ENCODE peak calls at places on chromosomes 3 and 15, in eight cellular contexts. One of them, this sample, is unnamed.

GRCh38 chr3:160225181-160226025 is at the start of gene C3orf80:
- DNase-seq in neuronal stem cell: peak
- DNase-seq in Kasumi-1: peak
- DNase-seq in spleen: peak
- DNase-seq in sciatic nerve: no peak
- DNase-seq in kidney epithelial cell: no peak
- DNase-seq in mesendoderm: peak
- DNase-seq in activated CD8-positive, alpha-beta T cell treated with anti-CD3 and anti-CD28 coated beads, Interleukin-2, amount 10 ng/mL, durations not matched to agents 7 days and 5 days: peak
- DNase-seq in this sample: no peak

GRCh38 chr3:57082481-57082880 is 22.0 kb downstream of the SPATA12 start:
- DNase-seq in activated CD8-positive, alpha-beta T cell treated with anti-CD3 and anti-CD28 coated beads, Interleukin-2, amount 10 ng/mL, durations not matched to agents 7 days and 5 days: no peak
- DNase-seq in kidney epithelial cell: no peak
- DNase-seq in mesendoderm: no peak
- DNase-seq in spleen: no peak
- DNase-seq in neuronal stem cell: no peak
- DNase-seq in sciatic nerve: no peak
- DNase-seq in Kasumi-1: no peak
- DNase-seq in this sample: no peak

GRCh38 chr3:114411811-114412803 is 118.3 kb downstream of the TIGIT start:
- DNase-seq in Kasumi-1: no peak
- DNase-seq in sciatic nerve: no peak
- DNase-seq in spleen: no peak
- DNase-seq in kidney epithelial cell: peak
- DNase-seq in activated CD8-positive, alpha-beta T cell treated with anti-CD3 and anti-CD28 coated beads, Interleukin-2, amount 10 ng/mL, durations not matched to agents 7 days and 5 days: no peak
- DNase-seq in neuronal stem cell: no peak
- DNase-seq in mesendoderm: no peak
- DNase-seq in this sample: peak

GRCh38 chr3:146421814-146422748 is 47.3 kb downstream of the PLSCR2 start:
- DNase-seq in sciatic nerve: no peak
- DNase-seq in mesendoderm: no peak
- DNase-seq in spleen: no peak
- DNase-seq in kidney epithelial cell: no peak
- DNase-seq in Kasumi-1: no peak
- DNase-seq in activated CD8-positive, alpha-beta T cell treated with anti-CD3 and anti-CD28 coated beads, Interleukin-2, amount 10 ng/mL, durations not matched to agents 7 days and 5 days: no peak
- DNase-seq in neuronal stem cell: no peak
- DNase-seq in this sample: peak

GRCh38 chr3:109356442-109357155 is 19.3 kb upstream of the DPPA4 start:
- DNase-seq in spleen: no peak
- DNase-seq in kidney epithelial cell: no peak
- DNase-seq in neuronal stem cell: no peak
- DNase-seq in Kasumi-1: no peak
- DNase-seq in activated CD8-positive, alpha-beta T cell treated with anti-CD3 and anti-CD28 coated beads, Interleukin-2, amount 10 ng/mL, durations not matched to agents 7 days and 5 days: no peak
- DNase-seq in sciatic nerve: no peak
- DNase-seq in mesendoderm: peak
- DNase-seq in this sample: no peak

GRCh38 chr3:180804871-180805430 is 107.5 kb upstream of the FXR1 start:
- DNase-seq in mesendoderm: peak
- DNase-seq in activated CD8-positive, alpha-beta T cell treated with anti-CD3 and anti-CD28 coated beads, Interleukin-2, amount 10 ng/mL, durations not matched to agents 7 days and 5 days: no peak
- DNase-seq in sciatic nerve: no peak
- DNase-seq in neuronal stem cell: peak
- DNase-seq in spleen: no peak
- DNase-seq in kidney epithelial cell: no peak
- DNase-seq in Kasumi-1: no peak
- DNase-seq in this sample: peak

GRCh38 chr15:54150255-54150654 is 172.0 kb downstream of the UNC13C start:
- DNase-seq in activated CD8-positive, alpha-beta T cell treated with anti-CD3 and anti-CD28 coated beads, Interleukin-2, amount 10 ng/mL, durations not matched to agents 7 days and 5 days: no peak
- DNase-seq in neuronal stem cell: no peak
- DNase-seq in mesendoderm: no peak
- DNase-seq in spleen: no peak
- DNase-seq in sciatic nerve: no peak
- DNase-seq in kidney epithelial cell: peak
- DNase-seq in Kasumi-1: peak
- DNase-seq in this sample: no peak

GRCh38 chr3:156218353-156218744 is 98.0 kb downstream of the KCNAB1 start:
- DNase-seq in mesendoderm: peak
- DNase-seq in activated CD8-positive, alpha-beta T cell treated with anti-CD3 and anti-CD28 coated beads, Interleukin-2, amount 10 ng/mL, durations not matched to agents 7 days and 5 days: no peak
- DNase-seq in Kasumi-1: no peak
- DNase-seq in sciatic nerve: no peak
- DNase-seq in neuronal stem cell: no peak
- DNase-seq in spleen: no peak
- DNase-seq in kidney epithelial cell: no peak
- DNase-seq in this sample: no peak

GRCh38 chr15:45634442-45635190 is at the start of gene SQOR:
- DNase-seq in kidney epithelial cell: no peak
- DNase-seq in spleen: peak
- DNase-seq in neuronal stem cell: peak
- DNase-seq in mesendoderm: peak
- DNase-seq in Kasumi-1: peak
- DNase-seq in activated CD8-positive, alpha-beta T cell treated with anti-CD3 and anti-CD28 coated beads, Interleukin-2, amount 10 ng/mL, durations not matched to agents 7 days and 5 days: peak
- DNase-seq in sciatic nerve: peak
- DNase-seq in this sample: peak

GRCh38 chr15:77528290-77528967 is 104.3 kb downstream of the LINGO1 start:
- DNase-seq in kidney epithelial cell: no peak
- DNase-seq in sciatic nerve: peak
- DNase-seq in mesendoderm: peak
- DNase-seq in activated CD8-positive, alpha-beta T cell treated with anti-CD3 and anti-CD28 coated beads, Interleukin-2, amount 10 ng/mL, durations not matched to agents 7 days and 5 days: no peak
- DNase-seq in spleen: peak
- DNase-seq in neuronal stem cell: no peak
- DNase-seq in Kasumi-1: no peak
- DNase-seq in this sample: no peak

GRCh38 chr3:157082305-157082981 is 77.5 kb downstream of the CCNL1 start:
- DNase-seq in kidney epithelial cell: peak
- DNase-seq in sciatic nerve: no peak
- DNase-seq in neuronal stem cell: no peak
- DNase-seq in activated CD8-positive, alpha-beta T cell treated with anti-CD3 and anti-CD28 coated beads, Interleukin-2, amount 10 ng/mL, durations not matched to agents 7 days and 5 days: no peak
- DNase-seq in mesendoderm: no peak
- DNase-seq in spleen: no peak
- DNase-seq in Kasumi-1: no peak
- DNase-seq in this sample: peak

GRCh38 chr15:48250640-48251076 is 44.6 kb downstream of the SLC12A1 start:
- DNase-seq in neuronal stem cell: peak
- DNase-seq in kidney epithelial cell: peak
- DNase-seq in activated CD8-positive, alpha-beta T cell treated with anti-CD3 and anti-CD28 coated beads, Interleukin-2, amount 10 ng/mL, durations not matched to agents 7 days and 5 days: peak
- DNase-seq in sciatic nerve: peak
- DNase-seq in Kasumi-1: peak
- DNase-seq in spleen: no peak
- DNase-seq in mesendoderm: peak
- DNase-seq in this sample: peak

GRCh38 chr3:8757551-8758518 is 11.6 kb downstream of the OXTR start:
- DNase-seq in kidney epithelial cell: no peak
- DNase-seq in Kasumi-1: no peak
- DNase-seq in mesendoderm: no peak
- DNase-seq in spleen: no peak
- DNase-seq in neuronal stem cell: no peak
- DNase-seq in sciatic nerve: no peak
- DNase-seq in activated CD8-positive, alpha-beta T cell treated with anti-CD3 and anti-CD28 coated beads, Interleukin-2, amount 10 ng/mL, durations not matched to agents 7 days and 5 days: no peak
- DNase-seq in this sample: peak

GRCh38 chr3:141308588-141309218 is 59.6 kb upstream of the ZBTB38 start:
- DNase-seq in neuronal stem cell: peak
- DNase-seq in activated CD8-positive, alpha-beta T cell treated with anti-CD3 and anti-CD28 coated beads, Interleukin-2, amount 10 ng/mL, durations not matched to agents 7 days and 5 days: no peak
- DNase-seq in spleen: no peak
- DNase-seq in sciatic nerve: no peak
- DNase-seq in mesendoderm: peak
- DNase-seq in kidney epithelial cell: no peak
- DNase-seq in Kasumi-1: no peak
- DNase-seq in this sample: no peak

GRCh38 chr3:177928156-177928555 is 608.1 kb upstream of the KCNMB2 start:
- DNase-seq in mesendoderm: no peak
- DNase-seq in kidney epithelial cell: no peak
- DNase-seq in activated CD8-positive, alpha-beta T cell treated with anti-CD3 and anti-CD28 coated beads, Interleukin-2, amount 10 ng/mL, durations not matched to agents 7 days and 5 days: no peak
- DNase-seq in spleen: no peak
- DNase-seq in sciatic nerve: no peak
- DNase-seq in Kasumi-1: no peak
- DNase-seq in neuronal stem cell: no peak
- DNase-seq in this sample: no peak

GRCh38 chr15:56667517-56667916 is 65.8 kb downstream of the ZNF280D start:
- DNase-seq in mesendoderm: no peak
- DNase-seq in spleen: no peak
- DNase-seq in kidney epithelial cell: no peak
- DNase-seq in sciatic nerve: no peak
- DNase-seq in activated CD8-positive, alpha-beta T cell treated with anti-CD3 and anti-CD28 coated beads, Interleukin-2, amount 10 ng/mL, durations not matched to agents 7 days and 5 days: no peak
- DNase-seq in neuronal stem cell: no peak
- DNase-seq in Kasumi-1: peak
- DNase-seq in this sample: no peak

GRCh38 chr15:74011610-74012009 is 17.1 kb downstream of the PML start:
- DNase-seq in activated CD8-positive, alpha-beta T cell treated with anti-CD3 and anti-CD28 coated beads, Interleukin-2, amount 10 ng/mL, durations not matched to agents 7 days and 5 days: no peak
- DNase-seq in Kasumi-1: peak
- DNase-seq in kidney epithelial cell: no peak
- DNase-seq in mesendoderm: no peak
- DNase-seq in neuronal stem cell: no peak
- DNase-seq in sciatic nerve: no peak
- DNase-seq in spleen: no peak
- DNase-seq in this sample: no peak

GRCh38 chr15:84880007-84880406 is 4.5 kb upstream of the SLC28A1 start:
- DNase-seq in kidney epithelial cell: no peak
- DNase-seq in neuronal stem cell: no peak
- DNase-seq in activated CD8-positive, alpha-beta T cell treated with anti-CD3 and anti-CD28 coated beads, Interleukin-2, amount 10 ng/mL, durations not matched to agents 7 days and 5 days: no peak
- DNase-seq in mesendoderm: no peak
- DNase-seq in sciatic nerve: no peak
- DNase-seq in Kasumi-1: no peak
- DNase-seq in spleen: no peak
- DNase-seq in this sample: no peak

GRCh38 chr3:134971359-134971758 is 176.3 kb downstream of the EPHB1 start:
- DNase-seq in kidney epithelial cell: no peak
- DNase-seq in mesendoderm: peak
- DNase-seq in spleen: no peak
- DNase-seq in activated CD8-positive, alpha-beta T cell treated with anti-CD3 and anti-CD28 coated beads, Interleukin-2, amount 10 ng/mL, durations not matched to agents 7 days and 5 days: no peak
- DNase-seq in neuronal stem cell: no peak
- DNase-seq in Kasumi-1: no peak
- DNase-seq in sciatic nerve: no peak
- DNase-seq in this sample: no peak

GRCh38 chr15:82666606-82667005 is 19.4 kb upstream of the CPEB1 start:
- DNase-seq in neuronal stem cell: no peak
- DNase-seq in kidney epithelial cell: no peak
- DNase-seq in activated CD8-positive, alpha-beta T cell treated with anti-CD3 and anti-CD28 coated beads, Interleukin-2, amount 10 ng/mL, durations not matched to agents 7 days and 5 days: no peak
- DNase-seq in Kasumi-1: no peak
- DNase-seq in spleen: no peak
- DNase-seq in sciatic nerve: no peak
- DNase-seq in mesendoderm: no peak
- DNase-seq in this sample: no peak

GRCh38 chr3:12986986-12987385 is 86.2 kb downstream of the IQSEC1 start:
- DNase-seq in activated CD8-positive, alpha-beta T cell treated with anti-CD3 and anti-CD28 coated beads, Interleukin-2, amount 10 ng/mL, durations not matched to agents 7 days and 5 days: no peak
- DNase-seq in kidney epithelial cell: no peak
- DNase-seq in neuronal stem cell: no peak
- DNase-seq in sciatic nerve: no peak
- DNase-seq in spleen: peak
- DNase-seq in Kasumi-1: no peak
- DNase-seq in mesendoderm: no peak
- DNase-seq in this sample: no peak

GRCh38 chr3:99909714-99910508 is 92.2 kb downstream of the CMSS1 start:
- DNase-seq in spleen: no peak
- DNase-seq in kidney epithelial cell: peak
- DNase-seq in neuronal stem cell: no peak
- DNase-seq in Kasumi-1: no peak
- DNase-seq in mesendoderm: peak
- DNase-seq in sciatic nerve: no peak
- DNase-seq in activated CD8-positive, alpha-beta T cell treated with anti-CD3 and anti-CD28 coated beads, Interleukin-2, amount 10 ng/mL, durations not matched to agents 7 days and 5 days: no peak
- DNase-seq in this sample: peak

GRCh38 chr3:129343643-129344360 is 65.1 kb downstream of the HMCES start:
- DNase-seq in sciatic nerve: no peak
- DNase-seq in spleen: no peak
- DNase-seq in mesendoderm: peak
- DNase-seq in kidney epithelial cell: no peak
- DNase-seq in activated CD8-positive, alpha-beta T cell treated with anti-CD3 and anti-CD28 coated beads, Interleukin-2, amount 10 ng/mL, durations not matched to agents 7 days and 5 days: peak
- DNase-seq in neuronal stem cell: peak
- DNase-seq in Kasumi-1: peak
- DNase-seq in this sample: no peak

GRCh38 chr3:71022552-71023335 is 560.8 kb downstream of the FOXP1 start:
- DNase-seq in kidney epithelial cell: no peak
- DNase-seq in spleen: no peak
- DNase-seq in sciatic nerve: no peak
- DNase-seq in activated CD8-positive, alpha-beta T cell treated with anti-CD3 and anti-CD28 coated beads, Interleukin-2, amount 10 ng/mL, durations not matched to agents 7 days and 5 days: no peak
- DNase-seq in Kasumi-1: peak
- DNase-seq in mesendoderm: peak
- DNase-seq in neuronal stem cell: peak
- DNase-seq in this sample: no peak

GRCh38 chr3:131738095-131738494 is 235.3 kb upstream of the MRPL3 start:
- DNase-seq in sciatic nerve: no peak
- DNase-seq in mesendoderm: no peak
- DNase-seq in neuronal stem cell: no peak
- DNase-seq in spleen: no peak
- DNase-seq in activated CD8-positive, alpha-beta T cell treated with anti-CD3 and anti-CD28 coated beads, Interleukin-2, amount 10 ng/mL, durations not matched to agents 7 days and 5 days: no peak
- DNase-seq in kidney epithelial cell: no peak
- DNase-seq in Kasumi-1: no peak
- DNase-seq in this sample: no peak

GRCh38 chr3:43893721-43894120 is 203.0 kb downstream of the ABHD5 start:
- DNase-seq in spleen: no peak
- DNase-seq in sciatic nerve: no peak
- DNase-seq in Kasumi-1: no peak
- DNase-seq in neuronal stem cell: no peak
- DNase-seq in kidney epithelial cell: no peak
- DNase-seq in mesendoderm: no peak
- DNase-seq in activated CD8-positive, alpha-beta T cell treated with anti-CD3 and anti-CD28 coated beads, Interleukin-2, amount 10 ng/mL, durations not matched to agents 7 days and 5 days: no peak
- DNase-seq in this sample: no peak

GRCh38 chr15:68192804-68193521 is 12.2 kb downstream of the CALML4 start:
- DNase-seq in neuronal stem cell: no peak
- DNase-seq in activated CD8-positive, alpha-beta T cell treated with anti-CD3 and anti-CD28 coated beads, Interleukin-2, amount 10 ng/mL, durations not matched to agents 7 days and 5 days: no peak
- DNase-seq in spleen: no peak
- DNase-seq in Kasumi-1: no peak
- DNase-seq in kidney epithelial cell: no peak
- DNase-seq in mesendoderm: no peak
- DNase-seq in sciatic nerve: no peak
- DNase-seq in this sample: no peak

GRCh38 chr3:73622135-73622534 is 2.6 kb downstream of the PDZRN3 start:
- DNase-seq in Kasumi-1: no peak
- DNase-seq in neuronal stem cell: no peak
- DNase-seq in mesendoderm: no peak
- DNase-seq in kidney epithelial cell: no peak
- DNase-seq in spleen: no peak
- DNase-seq in activated CD8-positive, alpha-beta T cell treated with anti-CD3 and anti-CD28 coated beads, Interleukin-2, amount 10 ng/mL, durations not matched to agents 7 days and 5 days: no peak
- DNase-seq in sciatic nerve: peak
- DNase-seq in this sample: no peak

GRCh38 chr3:101643861-101644613 is 32.9 kb downstream of the ZBTB11 start:
- DNase-seq in kidney epithelial cell: peak
- DNase-seq in neuronal stem cell: no peak
- DNase-seq in spleen: no peak
- DNase-seq in mesendoderm: no peak
- DNase-seq in activated CD8-positive, alpha-beta T cell treated with anti-CD3 and anti-CD28 coated beads, Interleukin-2, amount 10 ng/mL, durations not matched to agents 7 days and 5 days: peak
- DNase-seq in sciatic nerve: no peak
- DNase-seq in Kasumi-1: no peak
- DNase-seq in this sample: peak

GRCh38 chr3:177771780-177772179 is 574.5 kb upstream of the TBL1XR1 start:
- DNase-seq in spleen: no peak
- DNase-seq in mesendoderm: no peak
- DNase-seq in activated CD8-positive, alpha-beta T cell treated with anti-CD3 and anti-CD28 coated beads, Interleukin-2, amount 10 ng/mL, durations not matched to agents 7 days and 5 days: no peak
- DNase-seq in sciatic nerve: no peak
- DNase-seq in Kasumi-1: no peak
- DNase-seq in neuronal stem cell: no peak
- DNase-seq in kidney epithelial cell: no peak
- DNase-seq in this sample: no peak

GRCh38 chr3:101464235-101464634 is 48.8 kb downstream of the SENP7 start:
- DNase-seq in spleen: no peak
- DNase-seq in neuronal stem cell: no peak
- DNase-seq in Kasumi-1: no peak
- DNase-seq in kidney epithelial cell: no peak
- DNase-seq in mesendoderm: no peak
- DNase-seq in activated CD8-positive, alpha-beta T cell treated with anti-CD3 and anti-CD28 coated beads, Interleukin-2, amount 10 ng/mL, durations not matched to agents 7 days and 5 days: no peak
- DNase-seq in sciatic nerve: no peak
- DNase-seq in this sample: no peak

GRCh38 chr15:79475312-79475711 is 43.2 kb downstream of the MINAR1 start:
- DNase-seq in neuronal stem cell: no peak
- DNase-seq in kidney epithelial cell: no peak
- DNase-seq in spleen: no peak
- DNase-seq in Kasumi-1: no peak
- DNase-seq in mesendoderm: no peak
- DNase-seq in activated CD8-positive, alpha-beta T cell treated with anti-CD3 and anti-CD28 coated beads, Interleukin-2, amount 10 ng/mL, durations not matched to agents 7 days and 5 days: no peak
- DNase-seq in sciatic nerve: no peak
- DNase-seq in this sample: no peak

GRCh38 chr3:134381048-134381447 is 6.8 kb upstream of the AMOTL2 start:
- DNase-seq in activated CD8-positive, alpha-beta T cell treated with anti-CD3 and anti-CD28 coated beads, Interleukin-2, amount 10 ng/mL, durations not matched to agents 7 days and 5 days: no peak
- DNase-seq in neuronal stem cell: no peak
- DNase-seq in Kasumi-1: no peak
- DNase-seq in mesendoderm: no peak
- DNase-seq in kidney epithelial cell: no peak
- DNase-seq in spleen: no peak
- DNase-seq in sciatic nerve: no peak
- DNase-seq in this sample: no peak

GRCh38 chr3:33402936-33403335 is 37.3 kb downstream of the UBP1 start:
- DNase-seq in activated CD8-positive, alpha-beta T cell treated with anti-CD3 and anti-CD28 coated beads, Interleukin-2, amount 10 ng/mL, durations not matched to agents 7 days and 5 days: no peak
- DNase-seq in sciatic nerve: no peak
- DNase-seq in kidney epithelial cell: no peak
- DNase-seq in spleen: no peak
- DNase-seq in Kasumi-1: no peak
- DNase-seq in neuronal stem cell: no peak
- DNase-seq in mesendoderm: no peak
- DNase-seq in this sample: no peak

This sample was measured in RKO.